ENCODE peak calls at places on chromosomes 1 and 21, in seven cellular contexts. One of them, this sample, is unnamed.
A peak's percentile ranks its signal among the peaks of the same experiment; 100 is the strongest.

GRCh38 chr1:32702599-32703478 is at the start of gene SYNC:
- DNase-seq in tibial artery: peak; percentile 57
- DNase-seq in IMR-90: peak; percentile 78
- DNase-seq in upper lobe of right lung: peak; percentile 88
- DNase-seq in NT2/D1: no peak
- DNase-seq in cardiac muscle cell: peak; percentile 60
- DNase-seq in ascending aorta: peak; percentile 85
- DNase-seq in this sample: peak; percentile 90

GRCh38 chr1:3159996-3160395 is 91.0 kb downstream of the PRDM16 start:
- DNase-seq in tibial artery: no peak
- DNase-seq in IMR-90: no peak
- DNase-seq in upper lobe of right lung: no peak
- DNase-seq in NT2/D1: no peak
- DNase-seq in cardiac muscle cell: no peak
- DNase-seq in ascending aorta: no peak
- DNase-seq in this sample: no peak

GRCh38 chr21:33403786-33404571 is 766 bp downstream of the IFNGR2 start:
- DNase-seq in tibial artery: peak; percentile 49
- DNase-seq in IMR-90: peak; percentile 49
- DNase-seq in upper lobe of right lung: peak; percentile 85
- DNase-seq in NT2/D1: no peak
- DNase-seq in cardiac muscle cell: peak; percentile 69
- DNase-seq in ascending aorta: peak; percentile 84
- DNase-seq in this sample: peak; percentile 61

GRCh38 chr1:91148641-91149069 is 126.8 kb upstream of the ZNF644 start:
- DNase-seq in tibial artery: peak; percentile 45
- DNase-seq in IMR-90: no peak
- DNase-seq in upper lobe of right lung: no peak
- DNase-seq in NT2/D1: no peak
- DNase-seq in cardiac muscle cell: no peak
- DNase-seq in ascending aorta: no peak
- DNase-seq in this sample: no peak

GRCh38 chr1:96966536-96967138 is 245.1 kb downstream of the PTBP2 start:
- DNase-seq in tibial artery: peak; percentile 87
- DNase-seq in IMR-90: peak; percentile 76
- DNase-seq in upper lobe of right lung: peak; percentile 68
- DNase-seq in NT2/D1: peak; percentile 62
- DNase-seq in cardiac muscle cell: peak; percentile 75
- DNase-seq in ascending aorta: peak; percentile 85
- DNase-seq in this sample: peak; percentile 90

GRCh38 chr21:34909492-34910292 is 139.4 kb downstream of the RUNX1 start:
- DNase-seq in tibial artery: no peak
- DNase-seq in IMR-90: peak; percentile 51
- DNase-seq in upper lobe of right lung: no peak
- DNase-seq in NT2/D1: no peak
- DNase-seq in cardiac muscle cell: no peak
- DNase-seq in ascending aorta: no peak
- DNase-seq in this sample: no peak

GRCh38 chr1:35431173-35431599 is 126.0 kb downstream of the KIAA0319L start:
- DNase-seq in tibial artery: no peak
- DNase-seq in IMR-90: peak; percentile 74
- DNase-seq in upper lobe of right lung: no peak
- DNase-seq in NT2/D1: no peak
- DNase-seq in cardiac muscle cell: no peak
- DNase-seq in ascending aorta: no peak
- DNase-seq in this sample: no peak

GRCh38 chr1:47616906-47617305 is 179.1 kb downstream of the FOXD2 start:
- DNase-seq in tibial artery: no peak
- DNase-seq in IMR-90: no peak
- DNase-seq in upper lobe of right lung: no peak
- DNase-seq in NT2/D1: no peak
- DNase-seq in cardiac muscle cell: no peak
- DNase-seq in ascending aorta: peak; percentile 18
- DNase-seq in this sample: no peak

GRCh38 chr1:33400153-33400552 is 30.7 kb downstream of the PHC2 start:
- DNase-seq in tibial artery: no peak
- DNase-seq in IMR-90: no peak
- DNase-seq in upper lobe of right lung: no peak
- DNase-seq in NT2/D1: no peak
- DNase-seq in cardiac muscle cell: no peak
- DNase-seq in ascending aorta: no peak
- DNase-seq in this sample: no peak

GRCh38 chr1:24933468-24933867 is 3.4 kb upstream of the RUNX3 start:
- DNase-seq in tibial artery: no peak
- DNase-seq in IMR-90: no peak
- DNase-seq in upper lobe of right lung: no peak
- DNase-seq in NT2/D1: no peak
- DNase-seq in cardiac muscle cell: no peak
- DNase-seq in ascending aorta: no peak
- DNase-seq in this sample: no peak

GRCh38 chr1:66282343-66282852 is 251.6 kb upstream of the SGIP1 start:
- DNase-seq in tibial artery: no peak
- DNase-seq in IMR-90: peak; percentile 95
- DNase-seq in upper lobe of right lung: no peak
- DNase-seq in NT2/D1: no peak
- DNase-seq in cardiac muscle cell: no peak
- DNase-seq in ascending aorta: no peak
- DNase-seq in this sample: no peak

GRCh38 chr21:36209626-36210171 is 53.1 kb downstream of the DOP1B start:
- DNase-seq in tibial artery: no peak
- DNase-seq in IMR-90: peak; percentile 82
- DNase-seq in upper lobe of right lung: no peak
- DNase-seq in NT2/D1: peak; percentile 85
- DNase-seq in cardiac muscle cell: peak; percentile 56
- DNase-seq in ascending aorta: no peak
- DNase-seq in this sample: peak; percentile 81

GRCh38 chr1:195948123-195948895 is 659.9 kb downstream of the KCNT2 start:
- DNase-seq in tibial artery: no peak
- DNase-seq in IMR-90: no peak
- DNase-seq in upper lobe of right lung: no peak
- DNase-seq in NT2/D1: no peak
- DNase-seq in cardiac muscle cell: no peak
- DNase-seq in ascending aorta: no peak
- DNase-seq in this sample: no peak

GRCh38 chr1:53560572-53561487 is 101.6 kb downstream of the DMRTB1 start:
- DNase-seq in tibial artery: peak; percentile 10
- DNase-seq in IMR-90: peak; percentile 44
- DNase-seq in upper lobe of right lung: peak; percentile 44
- DNase-seq in NT2/D1: no peak
- DNase-seq in cardiac muscle cell: no peak
- DNase-seq in ascending aorta: peak; percentile 53
- DNase-seq in this sample: peak; percentile 33

GRCh38 chr1:28682840-28683239 is 14.3 kb downstream of the GMEB1 start:
- DNase-seq in tibial artery: no peak
- DNase-seq in IMR-90: peak; percentile 31
- DNase-seq in upper lobe of right lung: no peak
- DNase-seq in NT2/D1: no peak
- DNase-seq in cardiac muscle cell: no peak
- DNase-seq in ascending aorta: no peak
- DNase-seq in this sample: no peak

GRCh38 chr1:160877221-160877620 is 7.8 kb downstream of the ITLN1 start:
- DNase-seq in tibial artery: no peak
- DNase-seq in IMR-90: no peak
- DNase-seq in upper lobe of right lung: no peak
- DNase-seq in NT2/D1: no peak
- DNase-seq in cardiac muscle cell: no peak
- DNase-seq in ascending aorta: no peak
- DNase-seq in this sample: no peak

GRCh38 chr1:203607169-203607873 is 19.3 kb upstream of the ATP2B4 start:
- DNase-seq in tibial artery: peak; percentile 48
- DNase-seq in IMR-90: peak; percentile 98
- DNase-seq in upper lobe of right lung: no peak
- DNase-seq in NT2/D1: no peak
- DNase-seq in cardiac muscle cell: no peak
- DNase-seq in ascending aorta: no peak
- DNase-seq in this sample: no peak

GRCh38 chr1:201944639-201945038 is 1.7 kb downstream of the LMOD1 start:
- DNase-seq in tibial artery: no peak
- DNase-seq in IMR-90: peak; percentile 21
- DNase-seq in upper lobe of right lung: no peak
- DNase-seq in NT2/D1: no peak
- DNase-seq in cardiac muscle cell: no peak
- DNase-seq in ascending aorta: no peak
- DNase-seq in this sample: no peak

GRCh38 chr1:27724961-27725373 is 794 bp upstream of the FAM76A start:
- DNase-seq in tibial artery: peak; percentile 21
- DNase-seq in IMR-90: no peak
- DNase-seq in upper lobe of right lung: peak; percentile 66
- DNase-seq in NT2/D1: peak; percentile 38
- DNase-seq in cardiac muscle cell: no peak
- DNase-seq in ascending aorta: peak; percentile 66
- DNase-seq in this sample: peak; percentile 48

DNA sequence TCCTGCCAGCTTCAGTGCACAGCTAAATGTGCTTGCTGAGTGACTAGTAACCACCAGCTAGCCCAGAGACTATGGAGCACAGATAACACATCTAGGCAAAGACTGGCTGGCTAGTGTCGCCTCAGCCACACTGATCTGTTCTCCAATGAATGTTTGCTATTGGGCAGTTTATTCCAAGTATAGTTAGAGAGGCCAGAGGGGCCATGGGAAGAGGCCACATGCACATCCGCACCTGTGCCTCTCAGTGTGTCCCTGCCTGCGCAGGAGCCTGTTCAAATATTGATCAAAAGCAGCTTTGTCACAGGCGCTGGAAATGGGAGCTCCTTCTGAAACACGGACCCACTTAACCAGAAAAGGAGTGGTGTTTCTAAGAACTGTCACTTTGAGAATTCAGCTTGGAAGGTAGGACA is 51.3 kb upstream of the ATP1A1 start:
- DNase-seq in tibial artery: no peak
- DNase-seq in IMR-90: no peak
- DNase-seq in upper lobe of right lung: no peak
- DNase-seq in NT2/D1: no peak
- DNase-seq in cardiac muscle cell: no peak
- DNase-seq in ascending aorta: no peak
- DNase-seq in this sample: no peak
- H3K4me1 ChIP-seq in tibial artery: no peaks in the 10 kb centered on the region
- H3K4me1 ChIP-seq in IMR-90: no peaks in the 10 kb centered on the region
- H3K4me1 ChIP-seq in upper lobe of right lung: no peaks in the 10 kb centered on the region
- H3K4me1 ChIP-seq in NT2/D1: no peaks in the 10 kb centered on the region
- H3K4me1 ChIP-seq in cardiac muscle cell: peaks cover 50% of the 10 kb centered on the region
- H3K4me1 ChIP-seq in ascending aorta: no peaks in the 10 kb centered on the region
- H3K4me1 ChIP-seq in this sample: peaks cover 18% of the 10 kb centered on the region

DNA sequence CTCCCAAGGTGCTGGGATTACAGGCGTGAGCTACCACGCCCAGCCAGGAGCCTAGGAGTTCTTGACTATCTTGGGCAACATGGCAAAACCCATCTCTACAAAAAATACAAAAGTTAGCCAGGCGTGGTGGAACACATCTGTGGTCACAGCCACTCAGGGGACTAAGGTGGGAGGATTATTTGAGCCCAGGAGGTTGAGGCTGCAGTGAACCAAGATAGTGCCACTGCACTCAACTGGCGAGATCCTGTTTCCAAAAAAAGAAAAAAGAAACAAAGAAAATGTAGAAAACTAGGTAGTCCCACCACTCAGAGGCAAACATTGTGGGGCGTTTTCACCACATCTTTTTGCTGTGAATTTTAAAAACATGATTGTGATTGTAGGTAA is 141.3 kb downstream of the ZZZ3 start:
- DNase-seq in tibial artery: no peak
- DNase-seq in IMR-90: no peak
- DNase-seq in upper lobe of right lung: no peak
- DNase-seq in NT2/D1: no peak
- DNase-seq in cardiac muscle cell: no peak
- DNase-seq in ascending aorta: no peak
- DNase-seq in this sample: no peak
- H3K4me1 ChIP-seq in tibial artery: peaks cover 9% of the 10 kb centered on the region
- H3K4me1 ChIP-seq in IMR-90: peaks cover 30% of the 10 kb centered on the region
- H3K4me1 ChIP-seq in upper lobe of right lung: peaks cover 13% of the 10 kb centered on the region
- H3K4me1 ChIP-seq in NT2/D1: peaks cover 5% of the 10 kb centered on the region
- H3K4me1 ChIP-seq in cardiac muscle cell: peaks cover 27% of the 10 kb centered on the region
- H3K4me1 ChIP-seq in ascending aorta: no peaks in the 10 kb centered on the region
- H3K4me1 ChIP-seq in this sample: no peaks in the 10 kb centered on the region

GRCh38 chr1:157044326-157044725 is 1.2 kb downstream of the ARHGEF11 start:
- DNase-seq in tibial artery: no peak
- DNase-seq in IMR-90: no peak
- DNase-seq in upper lobe of right lung: no peak
- DNase-seq in NT2/D1: no peak
- DNase-seq in cardiac muscle cell: no peak
- DNase-seq in ascending aorta: no peak
- DNase-seq in this sample: no peak
- H3K4me1 ChIP-seq in tibial artery: peaks cover 35% of the 10 kb centered on the region
- H3K4me1 ChIP-seq in IMR-90: peaks cover 10% of the 10 kb centered on the region
- H3K4me1 ChIP-seq in upper lobe of right lung: peaks cover 46% of the 10 kb centered on the region
- H3K4me1 ChIP-seq in NT2/D1: no peaks in the 10 kb centered on the region
- H3K4me1 ChIP-seq in cardiac muscle cell: peaks cover 26% of the 10 kb centered on the region
- H3K4me1 ChIP-seq in ascending aorta: peaks cover 17% of the 10 kb centered on the region
- H3K4me1 ChIP-seq in this sample: peaks cover 9% of the 10 kb centered on the region

GRCh38 chr21:42682661-42683060 is 29.2 kb downstream of the PDE9A start:
- DNase-seq in tibial artery: no peak
- DNase-seq in IMR-90: no peak
- DNase-seq in upper lobe of right lung: no peak
- DNase-seq in NT2/D1: no peak
- DNase-seq in cardiac muscle cell: no peak
- DNase-seq in ascending aorta: no peak
- DNase-seq in this sample: no peak

GRCh38 chr21:42685036-42685435 is 31.6 kb downstream of the PDE9A start:
- DNase-seq in tibial artery: no peak
- DNase-seq in IMR-90: no peak
- DNase-seq in upper lobe of right lung: no peak
- DNase-seq in NT2/D1: no peak
- DNase-seq in cardiac muscle cell: no peak
- DNase-seq in ascending aorta: no peak
- DNase-seq in this sample: no peak

GRCh38 chr21:42684109-42684916 is 30.9 kb downstream of the PDE9A start:
- DNase-seq in tibial artery: no peak
- DNase-seq in IMR-90: no peak
- DNase-seq in upper lobe of right lung: peak; percentile 61
- DNase-seq in NT2/D1: no peak
- DNase-seq in cardiac muscle cell: no peak
- DNase-seq in ascending aorta: no peak
- DNase-seq in this sample: peak; percentile 58

GRCh38 chr21:42681296-42682206 is 28.1 kb downstream of the PDE9A start:
- DNase-seq in tibial artery: no peak
- DNase-seq in IMR-90: no peak
- DNase-seq in upper lobe of right lung: no peak
- DNase-seq in NT2/D1: no peak
- DNase-seq in cardiac muscle cell: no peak
- DNase-seq in ascending aorta: no peak
- DNase-seq in this sample: no peak

DNA sequence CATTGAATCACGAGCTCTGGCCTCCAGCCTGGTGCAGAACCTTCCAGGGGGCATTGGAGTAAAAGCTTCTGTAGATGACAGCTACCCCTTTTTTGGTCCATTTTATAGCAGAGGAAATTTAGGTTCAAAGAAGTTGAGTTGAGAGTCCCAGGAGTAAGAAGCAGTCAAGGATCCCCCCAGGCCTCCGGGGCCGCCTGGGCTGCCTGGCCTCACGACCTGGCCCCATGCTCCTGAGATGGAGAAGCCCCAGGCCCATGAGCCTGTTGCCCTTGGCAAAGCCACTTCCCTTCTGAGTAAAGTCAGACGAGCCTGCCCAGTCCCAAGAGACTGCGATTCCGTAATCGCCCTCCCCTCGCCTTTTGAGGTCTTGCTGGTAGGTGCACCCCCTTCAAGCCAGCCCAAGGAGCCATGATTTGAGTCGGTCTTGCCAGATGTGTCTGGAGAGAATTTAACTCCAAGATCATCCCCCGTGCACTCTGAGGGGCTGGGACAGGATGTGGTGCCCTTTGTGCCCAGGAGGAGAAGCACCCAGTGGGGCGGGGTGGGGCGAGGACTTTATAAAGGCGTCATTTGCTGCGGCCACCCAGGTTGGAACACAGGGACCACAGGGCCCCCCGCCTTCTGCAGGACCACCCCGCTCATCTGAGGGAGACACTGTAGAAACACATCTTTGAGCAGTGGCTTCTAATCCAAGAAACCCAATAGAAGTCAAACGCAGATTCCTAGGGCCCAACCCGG is 30.1 kb downstream of the PDE9A start:
- DNase-seq in tibial artery: no peak
- DNase-seq in IMR-90: no peak
- DNase-seq in upper lobe of right lung: no peak
- DNase-seq in NT2/D1: no peak
- DNase-seq in cardiac muscle cell: no peak
- DNase-seq in ascending aorta: no peak
- DNase-seq in this sample: no peak
- H3K4me1 ChIP-seq in tibial artery: no peaks in the 10 kb centered on the region
- H3K4me1 ChIP-seq in IMR-90: no peaks in the 10 kb centered on the region
- H3K4me1 ChIP-seq in upper lobe of right lung: no peaks in the 10 kb centered on the region
- H3K4me1 ChIP-seq in NT2/D1: peaks cover 12% of the 10 kb centered on the region
- H3K4me1 ChIP-seq in cardiac muscle cell: no peaks in the 10 kb centered on the region
- H3K4me1 ChIP-seq in ascending aorta: no peaks in the 10 kb centered on the region
- H3K4me1 ChIP-seq in this sample: no peaks in the 10 kb centered on the region

This sample was measured in Peyer's patch.